ENCODE peak calls at places on chromosomes 3 and 15, in six cellular contexts. O is pancreas, G is Panc1, W is RWPE2, X is lower lobe of right lung, I is GM12878. B is an unnamed sample. For H3K4me1 and H3K27me3, the result is how much of the 10 kb centered on the place peaks cover.

GRCh38 chr3:191239439-191240035 is 40.5 kb downstream of the OSTN start:
- DNase-seq in O (no peak), G (no peak), W (no peak), X (no peak), I (no peak), B (no peak)

GRCh38 chr15:49769225-49769624 is 148.4 kb downstream of the DTWD1 start:
- DNase-seq in O (no peak), G (no peak), W (no peak), X (no peak), I (no peak), B (no peak)

GRCh38 chr3:57007513-57008415 is 52.7 kb upstream of the SPATA12 start:
- DNase-seq in O (no peak), G (no peak), W (no peak), X (peak), I (no peak), B (peak)

GRCh38 chr3:38731522-38731921 is 82.0 kb upstream of the SCN5A start:
- DNase-seq in O (no peak), G (no peak), W (no peak), X (no peak), I (no peak), B (no peak)

GRCh38 chr3:8509961-8510360 is 8.3 kb downstream of the LMCD1 start:
- DNase-seq in O (no peak), G (peak), W (no peak), X (no peak), I (no peak), B (peak)

GRCh38 chr3:165614332-165614731 is 222.9 kb downstream of the BCHE start:
- DNase-seq in O (no peak), G (no peak), W (no peak), X (no peak), I (no peak), B (no peak)

GRCh38 chr3:125032100-125032643 is 23.6 kb downstream of the HEG1 start:
- DNase-seq in O (no peak), G (no peak), W (no peak), X (no peak), I (no peak), B (no peak)

GRCh38 chr3:151415289-151415688 is 30.7 kb upstream of the P2RY12 start:
- DNase-seq in O (no peak), G (no peak), W (no peak), X (no peak), I (no peak), B (no peak)

GRCh38 chr15:79970921-79971434 is at the start of gene BCL2A1:
- DNase-seq in O (no peak), G (peak), W (no peak), X (no peak), I (peak), B (no peak)

GRCh38 chr3:194985031-194985578 is 285.9 kb downstream of the XXYLT1 start:
- DNase-seq in O (peak), G (no peak), W (no peak), X (peak), I (no peak), B (peak)

GRCh38 chr3:173889522-173890055 is 492.0 kb downstream of the NLGN1 start:
- DNase-seq in O (no peak), G (no peak), W (no peak), X (no peak), I (no peak), B (no peak)

GRCh38 chr3:133857767-133858166 is 37.9 kb downstream of the RAB6B start:
- DNase-seq in O (no peak), G (no peak), W (no peak), X (no peak), I (no peak), B (no peak)

GRCh38 chr3:111321786-111322185 is 220.2 kb upstream of the CD96 start:
- DNase-seq in O (no peak), G (no peak), W (no peak), X (no peak), I (no peak), B (no peak)

GRCh38 chr15:67097893-67098740 is 32.7 kb downstream of the SMAD3 start:
- DNase-seq in O (no peak), G (no peak), W (no peak), X (no peak), I (no peak), B (peak)

GRCh38 chr15:62532367-62532766 is 367.3 kb upstream of the C2CD4B start:
- DNase-seq in O (no peak), G (no peak), W (no peak), X (no peak), I (no peak), B (no peak)

GRCh38 chr3:195352895-195353488 is 82.0 kb upstream of the XXYLT1 start:
- DNase-seq in O (no peak), G (peak), W (no peak), X (no peak), I (no peak), B (no peak)

GRCh38 chr15:67916051-67916374 is 76.2 kb upstream of the RNU6-1 start:
- DNase-seq in O (no peak), G (no peak), W (no peak), X (no peak), I (no peak), B (no peak)

GRCh38 chr15:41557673-41558399 is 1.2 kb upstream of the TYRO3 start:
- DNase-seq in O (peak), G (no peak), W (no peak), X (peak), I (peak), B (peak)

GRCh38 chr15:65766422-65767263 is 25.4 kb downstream of the DENND4A start:
- DNase-seq in O (no peak), G (no peak), W (no peak), X (no peak), I (no peak), B (no peak)

GRCh38 chr3:122918576-122919290 is 108.8 kb downstream of the SEMA5B start:
- DNase-seq in O (no peak), G (no peak), W (no peak), X (no peak), I (no peak), B (no peak)

GRCh38 chr3:45656575-45657363 is 32.4 kb upstream of the SACM1L start:
- DNase-seq in O (peak), G (peak), W (peak), X (peak), I (peak), B (peak)

GRCh38 chr3:45655906-45656305 is 33.3 kb upstream of the SACM1L start:
- DNase-seq in O (no peak), G (no peak), W (no peak), X (no peak), I (no peak), B (no peak)

GRCh38 chr3:45660567-45660901 is 28.7 kb upstream of the SACM1L start:
- DNase-seq in O (no peak), G (no peak), W (no peak), X (no peak), I (no peak), B (no peak)

GRCh38 chr3:45659661-45660566 is 29.3 kb upstream of the SACM1L start:
- DNase-seq in O (no peak), G (peak), W (no peak), X (peak), I (peak), B (peak)

DNA sequence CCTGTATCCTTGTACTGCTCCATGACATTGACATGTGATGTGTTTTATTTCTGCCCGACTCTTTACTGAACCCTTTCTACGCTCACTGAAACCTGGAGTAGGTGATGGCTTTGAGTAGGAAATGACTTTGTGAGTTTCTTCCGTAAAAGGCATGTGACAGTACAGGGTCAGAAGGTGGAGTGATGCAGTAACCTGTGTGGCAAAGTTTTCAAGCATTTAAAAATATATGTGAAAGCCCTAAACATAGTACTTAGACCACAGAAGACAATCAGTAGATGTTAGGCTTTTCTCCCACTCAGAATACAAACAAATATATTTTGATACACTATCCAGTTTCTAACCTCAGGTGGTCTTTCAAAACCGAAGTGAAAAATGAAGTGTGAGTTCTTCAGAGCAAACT is 31.3 kb upstream of the SACM1L start:
- DNase-seq in O (no peak), G (no peak), W (no peak), X (no peak), I (peak), B (no peak)
- H3K4me1 ChIP-seq in O (under half), G (under half), W (under half), X (half or more), I (under half), B (under half)

GRCh38 chr3:22371036-22371435 is 620.0 kb upstream of the ZNF385D start:
- DNase-seq in O (no peak), G (no peak), W (no peak), X (no peak), I (no peak), B (no peak)

GRCh38 chr3:22371592-22372291 is 620.7 kb upstream of the ZNF385D start:
- DNase-seq in O (no peak), G (no peak), W (no peak), X (peak), I (no peak), B (peak)

GRCh38 chr3:22373827-22374226 is 622.8 kb upstream of the ZNF385D start:
- DNase-seq in O (no peak), G (no peak), W (no peak), X (no peak), I (no peak), B (no peak)

GRCh38 chr3:22373182-22373581 is 622.2 kb upstream of the ZNF385D start:
- DNase-seq in O (no peak), G (no peak), W (no peak), X (no peak), I (no peak), B (no peak)

DNA sequence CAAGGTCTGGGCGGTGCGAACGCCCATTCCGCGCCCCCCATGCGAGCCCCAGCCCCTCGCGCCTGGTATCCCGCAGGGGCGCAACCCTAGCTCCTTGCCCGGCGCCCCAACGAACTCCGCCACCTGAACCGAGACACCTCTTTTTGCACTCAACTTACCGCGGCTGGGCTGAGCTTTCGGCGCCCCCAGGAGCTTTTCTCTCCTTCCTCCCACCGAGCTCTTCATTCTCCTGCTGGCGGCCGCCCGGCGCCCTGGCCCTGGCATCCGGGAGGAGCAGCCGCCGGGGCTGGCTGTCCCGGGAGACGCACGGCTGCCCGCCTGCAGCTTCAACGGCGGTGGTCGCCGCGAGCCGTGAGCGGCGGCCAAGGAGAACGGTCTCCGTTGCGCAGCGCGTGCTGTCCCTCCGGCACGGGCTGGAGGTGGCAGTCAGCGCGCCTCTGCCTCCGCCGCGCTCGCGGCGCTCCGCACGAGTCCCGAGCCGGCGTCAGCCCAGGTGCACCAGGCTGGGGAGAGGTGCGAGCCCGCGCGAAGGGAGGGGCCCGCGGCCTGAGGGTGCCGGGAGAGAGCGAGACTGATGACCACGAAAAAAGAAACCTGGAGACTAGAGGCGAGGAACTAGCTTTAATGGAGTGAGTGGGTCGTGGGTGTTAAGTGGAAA is 621.4 kb upstream of the ZNF385D start:
- DNase-seq in O (no peak), G (no peak), W (no peak), X (peak), I (no peak), B (peak)
- H3K27me3 ChIP-seq in O (under half), G (under half), W (under half), X (under half), I (under half), B (under half)

DNA sequence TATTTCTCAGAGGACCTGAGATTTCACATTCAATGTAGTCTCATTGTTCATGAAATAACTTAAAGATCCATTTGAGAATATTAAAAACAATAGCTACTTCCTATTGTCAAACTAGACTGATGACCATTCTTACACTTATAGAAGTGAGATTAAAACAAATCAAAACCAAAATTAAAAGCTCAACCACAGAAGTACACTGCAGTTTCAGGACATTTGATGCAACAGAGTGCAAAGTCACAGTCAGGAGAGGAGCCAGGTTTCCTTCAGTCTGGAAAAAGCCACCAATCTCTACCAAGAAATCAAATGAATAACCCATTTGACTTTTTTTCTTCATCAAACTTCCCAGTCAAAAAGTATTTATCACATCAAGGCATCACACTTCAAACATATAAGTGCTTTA is 5.5 kb downstream of the CCPG1 start:
- DNase-seq in O (no peak), G (no peak), W (no peak), X (no peak), I (no peak), B (no peak)
- H3K4me3 ChIP-seq in O (no peak), G (no peak), W (no peak), X (no peak), I (no peak), B (no peak)

GRCh38 chr3:131733086-131733841 is 230.5 kb upstream of the MRPL3 start:
- DNase-seq in O (no peak), G (no peak), W (no peak), X (no peak), I (no peak), B (no peak)
- H3K4me1 ChIP-seq in O (under half), G (under half), W (under half), X (under half), I (under half), B (under half)

GRCh38 chr3:10738688-10739372 is 77.2 kb upstream of the SLC6A11 start:
- DNase-seq in O (peak), G (peak), W (no peak), X (peak), I (no peak), B (peak)
- H3K27me3 ChIP-seq in O (under half), G (under half), W (under half), X (half or more), I (under half), B (under half)

GRCh38 chr3:50272911-50273688 is 4.2 kb downstream of the SEMA3B start:
- DNase-seq in O (peak), G (no peak), W (no peak), X (peak), I (peak), B (peak)
- H3K4me3 ChIP-seq in O (no peak), G (peak), W (no peak), X (peak), I (no peak), B (no peak)

DNA sequence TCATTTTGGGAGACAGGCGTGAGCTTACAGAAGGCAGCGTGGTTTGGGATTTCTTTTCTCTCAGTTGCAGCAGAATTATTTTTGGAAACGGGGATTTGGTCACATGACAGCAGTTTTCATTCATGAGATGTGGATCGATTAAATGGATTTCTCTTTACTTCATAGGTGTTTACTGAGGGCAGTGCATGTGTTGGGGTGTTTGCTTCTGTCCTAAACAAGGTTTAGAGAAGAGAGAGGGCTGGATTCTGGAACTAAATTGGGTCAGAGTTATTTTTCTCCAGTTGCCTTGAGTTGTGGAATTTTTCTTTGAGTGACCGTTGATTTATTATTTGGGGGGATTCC is 18.6 kb upstream of the TRAK1 start:
- DNase-seq in O (no peak), G (no peak), W (no peak), X (no peak), I (no peak), B (no peak)
- H3K4me1 ChIP-seq in O (under half), G (under half), W (under half), X (under half), I (under half), B (under half)

GRCh38 chr3:48591886-48592518 is 3.1 kb downstream of the COL7A1 start:
- DNase-seq in O (no peak), G (no peak), W (no peak), X (no peak), I (no peak), B (no peak)

GRCh38 chr3:48592519-48593087 is 2.5 kb downstream of the COL7A1 start:
- DNase-seq in O (no peak), G (no peak), W (no peak), X (no peak), I (no peak), B (no peak)

GRCh38 chr3:48594431-48595049 is 589 bp downstream of the COL7A1 start:
- DNase-seq in O (no peak), G (no peak), W (no peak), X (no peak), I (no peak), B (no peak)

GRCh38 chr3:48593337-48593736 is 1.8 kb downstream of the COL7A1 start:
- DNase-seq in O (no peak), G (no peak), W (no peak), X (no peak), I (no peak), B (no peak)

DNA sequence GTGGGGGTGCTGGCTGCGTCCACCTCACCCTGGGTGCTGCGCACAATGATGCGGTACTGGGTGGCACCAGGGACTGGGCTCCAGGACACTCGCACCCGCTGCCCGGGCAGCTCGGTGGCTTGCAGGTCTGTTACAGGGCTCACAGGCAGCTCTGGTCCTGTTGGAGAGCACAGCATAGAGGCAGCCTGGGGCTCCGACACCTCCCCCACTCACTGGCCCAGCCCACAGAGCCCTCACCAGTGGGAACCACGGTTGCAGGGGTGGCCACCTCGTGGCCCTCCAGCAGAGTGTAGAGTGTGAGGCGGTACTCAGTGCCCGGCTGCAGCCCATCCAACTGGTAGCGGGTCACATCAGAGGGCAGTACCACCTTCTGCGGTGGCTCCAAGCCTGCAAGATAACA is 3.7 kb downstream of the COL7A1 start:
- DNase-seq in O (no peak), G (no peak), W (no peak), X (no peak), I (no peak), B (no peak)
- H3K27me3 ChIP-seq in O (under half), G (under half), W (under half), X (under half), I (under half), B (under half)

GRCh38 chr3:112689989-112690388 is 49.0 kb upstream of the CCDC80 start:
- DNase-seq in O (no peak), G (no peak), W (no peak), X (no peak), I (no peak), B (peak)
- H3K4me3 ChIP-seq in O (no peak), G (no peak), W (no peak), X (no peak), I (no peak), B (no peak)

B was measured in aorta.